ENCODE peak calls at places on chromosome 17, in five cellular contexts. B, I, K, Y and V are unnamed samples. For H3K36me3 and H3K4me1, the result is how much of the 10 kb centered on the place peaks cover.

GRCh38 chr17:48555616-48556533 is 11.0 kb upstream of the HOXB2 start:
- DNase-seq in Y (no peak), B (no peak), I (no peak), K (no peak), V (peak)

GRCh38 chr17:42253601-42254000 is 22.6 kb downstream of the STAT5B start:
- DNase-seq in K (no peak), B (no peak), I (no peak), Y (no peak), V (no peak)

GRCh38 chr17:27573971-27574525 is 56.9 kb upstream of the LGALS9 start:
- DNase-seq in I (no peak), B (no peak), Y (no peak), K (no peak), V (no peak)

GRCh38 chr17:37608369-37609169 is 649 bp downstream of the SYNRG start:
- DNase-seq in Y (peak), B (no peak), K (no peak), I (no peak), V (no peak)

GRCh38 chr17:5043524-5043923 is 8.3 kb upstream of the SLC52A1 start:
- DNase-seq in B (no peak), K (no peak), I (no peak), Y (no peak), V (no peak)

GRCh38 chr17:50279181-50279526 is 4.9 kb downstream of the TMEM92 start:
- DNase-seq in B (no peak), I (no peak), K (no peak), Y (no peak), V (no peak)

GRCh38 chr17:50868594-50868993 is 2.4 kb upstream of the TOB1 start:
- DNase-seq in Y (no peak), K (no peak), B (no peak), I (no peak), V (no peak)

GRCh38 chr17:61409301-61410099 is 9.9 kb downstream of the TBX2 start:
- DNase-seq in K (no peak), I (no peak), B (no peak), Y (no peak), V (no peak)

GRCh38 chr17:51035436-51035835 is 85.2 kb downstream of the SPAG9 start:
- DNase-seq in K (no peak), B (no peak), Y (no peak), I (no peak), V (no peak)

GRCh38 chr17:3935140-3935542 is 18.9 kb upstream of the P2RX1 start:
- DNase-seq in K (peak), I (no peak), Y (peak), B (peak), V (peak)

GRCh38 chr17:9973689-9974459 is 68.8 kb upstream of the RCVRN start:
- DNase-seq in Y (no peak), K (no peak), I (no peak), B (no peak), V (no peak)

GRCh38 chr17:81399481-81400153 is 4.4 kb downstream of the BAHCC1 start:
- DNase-seq in K (no peak), Y (no peak), B (peak), I (no peak), V (no peak)

GRCh38 chr17:81397314-81398169 is 2.3 kb downstream of the BAHCC1 start:
- DNase-seq in I (no peak), Y (no peak), K (no peak), B (no peak), V (peak)

GRCh38 chr17:50177476-50177875 is 11.7 kb downstream of the SGCA start:
- DNase-seq in B (no peak), Y (no peak), K (no peak), I (no peak), V (no peak)

GRCh38 chr17:62895650-62896301 is 70.3 kb upstream of the TANC2 start:
- DNase-seq in Y (no peak), B (no peak), K (no peak), I (no peak), V (no peak)

GRCh38 chr17:64596988-64597387 is 65.1 kb downstream of the SMURF2 start:
- DNase-seq in B (no peak), K (no peak), I (no peak), Y (no peak), V (no peak)

GRCh38 chr17:64992325-64992802 is 64.2 kb downstream of the GNA13 start:
- DNase-seq in K (no peak), B (no peak), I (no peak), Y (no peak), V (no peak)

GRCh38 chr17:78416311-78416711 is 37.9 kb downstream of the PGS1 start:
- DNase-seq in K (no peak), I (no peak), Y (no peak), B (no peak), V (no peak)

GRCh38 chr17:50277357-50277754 is 3.1 kb downstream of the TMEM92 start:
- DNase-seq in I (no peak), K (no peak), Y (no peak), B (no peak), V (no peak)

GRCh38 chr17:17151541-17151940 is 54.6 kb downstream of the PLD6 start:
- DNase-seq in Y (no peak), B (no peak), K (no peak), I (no peak), V (no peak)

GRCh38 chr17:73855933-73856332 is 211.7 kb upstream of the SDK2 start:
- DNase-seq in Y (no peak), B (no peak), I (no peak), K (no peak), V (no peak)

GRCh38 chr17:83201206-83202001 is 122.0 kb downstream of the METRNL start:
- DNase-seq in K (no peak), B (no peak), I (peak), Y (no peak), V (no peak)

GRCh38 chr17:47731396-47731795 is 1.6 kb upstream of the TBX21 start:
- DNase-seq in Y (no peak), I (no peak), K (no peak), B (no peak), V (no peak)

GRCh38 chr17:65074778-65075250 is 18.3 kb upstream of the GNA13 start:
- DNase-seq in I (no peak), K (no peak), Y (no peak), B (peak), V (no peak)

GRCh38 chr17:19470529-19471261 is 59.7 kb downstream of the RNF112 start:
- DNase-seq in I (peak), B (peak), Y (no peak), K (no peak), V (no peak)

GRCh38 chr17:75277664-75278071 is 6.6 kb upstream of the MIF4GD start:
- DNase-seq in Y (no peak), B (no peak), I (no peak), K (no peak), V (no peak)

GRCh38 chr17:30594223-30594952 is 117.2 kb downstream of the GOSR1 start:
- DNase-seq in K (no peak), I (no peak), Y (no peak), B (no peak), V (no peak)

GRCh38 chr17:74437702-74438101 is 5.8 kb downstream of the GPRC5C start:
- DNase-seq in I (no peak), B (no peak), Y (no peak), K (no peak), V (no peak)

GRCh38 chr17:71237903-71238538 is 882.8 kb upstream of the SOX9 start:
- DNase-seq in K (no peak), I (no peak), B (no peak), Y (no peak), V (no peak)

GRCh38 chr17:72843591-72843990 is 248.9 kb downstream of the SLC39A11 start:
- DNase-seq in Y (no peak), B (no peak), K (no peak), I (no peak), V (no peak)
- H3K4me3 ChIP-seq in Y (no peak), B (no peak), K (no peak), I (no peak), V (no peak)

GRCh38 chr17:59380474-59380873 is 49.0 kb downstream of the YPEL2 start:
- DNase-seq in B (no peak), K (no peak), Y (no peak), I (no peak), V (no peak)
- H3K36me3 ChIP-seq in B (under half), K (under half), Y (under half), I (under half), V (under half)

GRCh38 chr17:77332034-77332971 is 191.5 kb downstream of the SEC14L1 start:
- DNase-seq in B (no peak), Y (no peak), K (peak), I (peak), V (no peak)
- H3K4me1 ChIP-seq in B (under half), Y (under half), K (under half), I (under half), V (under half)

GRCh38 chr17:69223809-69224208 is 4.8 kb downstream of the ABCA10 start:
- DNase-seq in K (no peak), Y (no peak), B (no peak), I (no peak), V (no peak)

GRCh38 chr17:69232650-69233049 is 4.0 kb upstream of the ABCA10 start:
- DNase-seq in K (no peak), B (no peak), Y (no peak), I (no peak), V (no peak)

GRCh38 chr17:69227536-69227935 is 1.1 kb downstream of the ABCA10 start:
- DNase-seq in Y (no peak), K (no peak), B (no peak), I (no peak), V (no peak)

GRCh38 chr17:69230939-69231338 is 2.3 kb upstream of the ABCA10 start:
- DNase-seq in B (no peak), I (no peak), K (no peak), Y (no peak), V (no peak)

DNA sequence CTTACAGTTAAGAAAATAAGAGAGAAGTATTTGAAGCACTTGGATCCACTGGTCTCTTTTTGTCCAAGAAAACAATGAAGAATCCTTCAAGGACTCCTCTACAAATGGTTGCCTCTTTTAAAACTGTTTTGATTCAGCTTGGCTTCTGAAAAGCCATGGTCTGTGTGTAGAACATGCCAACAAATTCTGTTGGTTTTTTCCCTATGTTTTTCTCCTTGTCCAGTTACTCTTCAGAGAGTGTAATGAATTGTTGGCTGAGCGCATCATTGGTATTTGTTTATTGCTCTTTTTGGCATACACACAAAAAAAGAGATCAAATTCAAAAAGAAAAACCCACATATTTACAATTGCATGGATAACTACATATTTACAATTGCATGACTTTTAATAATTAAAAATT is at the start of gene ABCA10:
- DNase-seq in I (no peak), K (no peak), Y (no peak), B (no peak), V (no peak)
- H3K4me3 ChIP-seq in I (peak), K (no peak), Y (no peak), B (peak), V (no peak)

GRCh38 chr17:80372922-80373570 is 41.9 kb upstream of the ENDOV start:
- DNase-seq in I (no peak), K (no peak), Y (no peak), B (no peak), V (no peak)

GRCh38 chr17:80372456-80372855 is 42.5 kb upstream of the ENDOV start:
- DNase-seq in Y (no peak), B (no peak), K (no peak), I (no peak), V (no peak)

GRCh38 chr17:80374732-80375118 is 40.2 kb upstream of the ENDOV start:
- DNase-seq in B (no peak), K (no peak), Y (no peak), I (no peak), V (no peak)

GRCh38 chr17:80375186-80375585 is 39.8 kb upstream of the ENDOV start:
- DNase-seq in I (no peak), B (no peak), Y (no peak), K (no peak), V (no peak)

GRCh38 chr17:80374039-80374731 is 40.8 kb upstream of the ENDOV start:
- DNase-seq in I (no peak), K (no peak), B (no peak), Y (no peak), V (no peak)
- H3K36me3 ChIP-seq in I (under half), K (half or more), B (half or more), Y (under half), V (half or more)

DNA sequence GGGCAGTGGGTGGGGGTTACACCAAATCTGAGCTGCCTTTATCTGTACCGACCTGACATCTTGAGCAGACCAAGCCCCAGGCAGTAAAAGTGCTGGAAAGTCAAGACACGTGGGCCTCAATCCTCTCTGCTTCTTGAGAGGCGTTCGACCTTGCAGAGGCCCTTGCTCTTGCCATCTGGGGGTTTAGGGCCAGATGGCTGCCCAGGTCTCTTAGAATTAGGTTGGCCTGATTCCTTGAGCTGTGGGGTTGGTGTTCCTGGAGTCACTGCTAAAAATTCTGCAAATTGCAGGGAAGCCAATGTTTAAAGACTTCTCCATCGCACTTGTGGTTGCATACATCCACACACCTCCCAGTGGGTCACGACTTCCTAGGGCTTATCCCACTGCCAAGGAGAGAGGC is 238.2 kb upstream of the ASIC2 start:
- DNase-seq in I (no peak), K (no peak), Y (no peak), B (no peak), V (no peak)
- H3K4me1 ChIP-seq in I (under half), K (under half), Y (under half), B (under half), V (under half)

GRCh38 chr17:7263801-7264078 is 1.5 kb upstream of the CLDN7 start:
- DNase-seq in Y (no peak), B (no peak), I (no peak), K (no peak), V (no peak)
- H3K4me3 ChIP-seq in Y (peak), B (peak), I (no peak), K (no peak), V (no peak)

GRCh38 chr17:35668807-35669206 is 62.6 kb upstream of the RASL10B start:
- DNase-seq in I (no peak), Y (no peak), B (no peak), K (no peak), V (no peak)

GRCh38 chr17:35666967-35667552 is 64.4 kb upstream of the RASL10B start:
- DNase-seq in B (no peak), K (no peak), Y (no peak), I (no peak), V (no peak)

GRCh38 chr17:35664685-35665084 is 66.8 kb upstream of the RASL10B start:
- DNase-seq in B (no peak), K (no peak), I (no peak), Y (no peak), V (no peak)

GRCh38 chr17:35665662-35666061 is 65.8 kb upstream of the RASL10B start:
- DNase-seq in B (no peak), Y (no peak), K (no peak), I (no peak), V (no peak)

GRCh38 chr17:35666070-35666469 is 65.4 kb upstream of the RASL10B start:
- DNase-seq in B (no peak), K (no peak), Y (no peak), I (no peak), V (no peak)
- H3K36me3 ChIP-seq in B (under half), K (half or more), Y (under half), I (under half), V (under half)

GRCh38 chr17:28759296-28759865 is 15.6 kb downstream of the TRAF4 start:
- DNase-seq in K (no peak), Y (no peak), I (no peak), B (no peak), V (peak)

GRCh38 chr17:28756025-28756804 is 12.4 kb downstream of the TRAF4 start:
- DNase-seq in B (no peak), K (no peak), I (no peak), Y (no peak), V (no peak)

GRCh38 chr17:28751600-28752366 is 8.0 kb downstream of the TRAF4 start:
- DNase-seq in Y (no peak), K (no peak), I (no peak), B (no peak), V (no peak)

GRCh38 chr17:28758411-28759121 is 14.8 kb downstream of the TRAF4 start:
- DNase-seq in B (no peak), K (no peak), Y (no peak), I (no peak), V (no peak)

DNA sequence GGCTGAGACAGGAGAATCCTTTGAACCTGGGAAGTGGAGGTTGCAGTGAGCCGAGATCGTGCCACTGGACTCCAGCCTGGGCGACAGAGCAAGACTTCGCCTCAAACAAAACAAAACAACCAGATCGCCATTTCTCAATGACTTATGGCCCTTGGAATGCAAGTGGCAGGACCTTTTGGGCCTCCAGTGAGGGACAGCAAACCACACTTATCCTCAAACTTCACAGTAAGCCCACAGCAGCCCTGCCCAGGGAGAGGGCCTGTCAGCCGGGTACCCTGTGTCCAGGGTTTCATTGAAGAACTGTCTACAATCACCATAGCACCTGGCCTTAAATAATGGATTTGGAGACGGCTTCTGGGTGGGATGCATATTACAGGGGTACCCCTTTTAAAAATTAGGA is 11.7 kb downstream of the TRAF4 start:
- DNase-seq in K (no peak), Y (no peak), I (no peak), B (no peak), V (no peak)
- H3K4me1 ChIP-seq in K (under half), Y (under half), I (under half), B (under half), V (under half)